ENCODE peak calls at places on chromosomes 1 and 21, in nine cellular contexts. O is tibial nerve, Y is body of pancreas, X is H9, C is colonic mucosa, L is brain microvascular endothelial cell, J is GM23338, E is endothelial cell of umbilical vein, D is neural progenitor cell. F is an unnamed sample.
A peak's percentile ranks its signal among the peaks of the same experiment; 100 is the strongest.

GRCh38 chr1:180563013-180563827 is 4.5 kb downstream of the OVAAL start:
- DNase-seq in O (no peak), Y (no peak), X (no peak), C (no peak), L (peak; percentile 60), J (no peak), E (peak; percentile 65), D (no peak), F (no peak)

GRCh38 chr1:109239580-109240068 is 9.7 kb upstream of the CELSR2 start:
- DNase-seq in O (no peak), Y (peak; percentile 49), X (peak; percentile 89), C (no peak), L (peak; percentile 34), J (peak; percentile 92), E (peak; percentile 18), D (peak; percentile 78), F (no peak)

GRCh38 chr1:89466307-89466925 is 58.2 kb upstream of the LRRC8B start:
- DNase-seq in O (no peak), Y (no peak), X (no peak), C (no peak), L (no peak), J (no peak), E (no peak), D (no peak), F (no peak)

GRCh38 chr1:232725303-232726047 is 79.7 kb upstream of the MAP10 start:
- DNase-seq in O (no peak), Y (no peak), X (peak; percentile 31), C (no peak), L (no peak), J (peak; percentile 7), E (no peak), D (no peak), F (no peak)

GRCh38 chr1:48556161-48556850 is 84.3 kb upstream of the SPATA6 start:
- DNase-seq in O (no peak), Y (no peak), X (no peak), C (no peak), L (no peak), J (no peak), E (no peak), D (no peak), F (no peak)

GRCh38 chr21:16541366-16541765 is 811.6 kb downstream of the USP25 start:
- DNase-seq in O (no peak), Y (no peak), X (no peak), C (no peak), L (no peak), J (no peak), E (peak; percentile 26), D (no peak), F (no peak)

GRCh38 chr1:47178665-47179022 is 11.2 kb downstream of the PDZK1IP1 start:
- DNase-seq in O (no peak), Y (no peak), X (peak; percentile 27), C (no peak), L (no peak), J (no peak), E (no peak), D (no peak), F (no peak)

GRCh38 chr21:41130883-41131282 is 37.1 kb upstream of the BACE2 start:
- DNase-seq in O (no peak), Y (no peak), X (no peak), C (no peak), L (no peak), J (no peak), E (no peak), D (no peak), F (no peak)

GRCh38 chr1:152165291-152166077 is 6.5 kb upstream of the RPTN start:
- DNase-seq in O (no peak), Y (no peak), X (no peak), C (no peak), L (no peak), J (no peak), E (no peak), D (no peak), F (no peak)

GRCh38 chr1:8077120-8077573 is 51.0 kb upstream of the ERRFI1 start:
- DNase-seq in O (no peak), Y (peak; percentile 82), X (peak; percentile 41), C (peak; percentile 72), L (peak; percentile 97), J (no peak), E (peak; percentile 94), D (peak; percentile 10), F (no peak)

GRCh38 chr1:42981871-42982270 is 23.2 kb upstream of the SLC2A1 start:
- DNase-seq in O (no peak), Y (no peak), X (no peak), C (no peak), L (peak; percentile 56), J (no peak), E (no peak), D (no peak), F (no peak)

GRCh38 chr1:198157241-198157846 is 546 bp downstream of the NEK7 start:
- DNase-seq in O (peak; percentile 85), Y (peak; percentile 92), X (peak; percentile 92), C (peak; percentile 92), L (peak; percentile 91), J (peak; percentile 97), E (peak; percentile 93), D (peak; percentile 95), F (peak; percentile 67)

GRCh38 chr21:41755934-41756773 is 10.7 kb downstream of the RIPK4 start:
- DNase-seq in O (no peak), Y (no peak), X (no peak), C (no peak), L (no peak), J (no peak), E (no peak), D (no peak), F (no peak)

GRCh38 chr21:43740497-43741156 is 21.7 kb downstream of the PDXK start:
- DNase-seq in O (peak; percentile 49), Y (peak; percentile 74), X (peak; percentile 91), C (no peak), L (no peak), J (peak; percentile 81), E (no peak), D (peak; percentile 73), F (no peak)

DNA sequence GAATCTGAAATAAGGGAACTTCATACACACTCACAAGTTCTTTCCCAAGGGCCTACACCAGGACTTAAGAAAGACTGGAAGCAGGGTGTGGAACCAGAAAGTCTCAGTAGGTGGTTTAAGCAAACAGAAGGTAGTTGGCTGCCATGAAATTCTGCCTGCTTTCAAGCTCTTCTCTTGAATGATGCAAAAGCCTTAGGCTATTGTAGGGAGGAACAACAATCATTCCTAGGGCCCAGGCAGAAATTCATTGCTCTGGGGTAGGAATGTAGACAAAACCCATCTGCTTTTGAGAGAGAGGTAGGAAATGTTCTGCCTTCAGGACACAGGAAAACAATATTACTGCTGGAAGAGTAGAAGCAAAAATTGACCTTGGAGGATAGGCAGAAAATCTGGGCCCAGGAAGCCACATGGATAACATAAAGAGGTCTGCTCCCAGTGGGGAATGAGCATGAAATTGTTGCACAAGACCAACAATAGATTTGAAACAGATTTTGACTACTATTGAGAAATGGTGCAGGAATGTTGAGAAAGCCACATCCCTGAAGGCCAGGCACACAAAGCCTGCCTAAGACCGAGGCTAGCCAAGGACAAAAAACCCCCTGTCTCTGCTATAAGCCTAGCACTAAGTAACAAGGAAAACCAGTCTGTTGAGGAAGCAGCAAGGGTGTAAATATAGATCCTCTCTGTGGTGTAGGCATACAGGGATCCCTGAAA is 22.7 kb upstream of the SFT2D2 start:
- DNase-seq in O (peak; percentile 38), Y (no peak), X (no peak), C (no peak), L (peak; percentile 67), J (no peak), E (no peak), D (no peak), F (no peak)
- H3K27ac ChIP-seq in O (peak overlapping the region; percentile 26), Y (no peak overlapping the region), X (no peak overlapping the region), C (no peak overlapping the region), L (peak overlapping the region; percentile 56), J (peak overlapping the region; percentile 18), E (no peak overlapping the region), D (no peak overlapping the region), F (no peak overlapping the region)

DNA sequence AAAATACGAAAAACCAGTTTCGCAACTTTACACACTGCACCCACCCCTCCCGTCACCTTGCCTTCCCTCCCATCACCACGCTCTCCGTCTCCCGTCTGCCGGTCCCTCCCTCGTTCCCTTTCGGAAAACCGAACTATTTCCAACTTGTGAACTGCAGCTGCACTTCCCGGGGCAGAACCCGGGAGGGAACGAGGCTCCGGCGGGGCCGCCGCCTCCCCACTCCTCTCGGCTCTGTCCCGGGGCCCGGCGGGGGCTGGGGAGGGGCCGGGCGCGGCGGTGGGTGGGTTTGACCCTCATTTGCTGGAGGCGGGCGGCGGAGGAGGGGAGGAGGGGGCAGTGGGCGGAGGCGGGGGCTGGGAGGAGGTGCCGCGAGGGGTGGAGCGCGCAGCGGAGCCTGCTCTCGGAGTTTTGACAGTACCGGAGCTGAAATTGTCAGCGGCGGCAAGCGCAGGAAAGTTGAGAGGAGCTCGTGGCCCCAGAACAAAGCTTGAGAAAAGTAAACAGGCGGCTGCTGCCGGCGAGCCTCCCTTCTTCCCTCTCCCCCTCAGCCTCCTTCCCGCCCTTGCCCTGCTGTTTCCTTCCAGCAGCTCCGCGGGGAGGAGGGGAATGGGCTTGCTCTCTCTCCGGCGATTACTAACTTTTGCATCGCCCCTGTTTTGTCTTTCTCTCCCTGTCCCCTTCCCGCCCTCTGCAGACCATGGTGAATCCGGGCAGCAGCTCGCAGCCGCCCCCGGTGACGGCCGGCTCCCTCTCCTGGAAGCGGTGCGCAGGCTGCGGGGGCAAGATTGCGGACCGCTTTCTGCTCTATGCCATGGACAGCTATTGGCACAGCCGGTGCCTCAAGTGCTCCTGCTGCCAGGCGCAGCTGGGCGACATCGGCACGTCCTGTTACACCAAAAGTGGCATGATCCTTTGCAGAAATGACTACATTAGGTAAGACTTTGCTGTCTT is 2.9 kb downstream of the LMO4 start:
- DNase-seq in O (peak; percentile 75), Y (peak; percentile 87), X (peak; percentile 87), C (peak; percentile 89), L (peak; percentile 31), J (peak; percentile 94), E (peak; percentile 67), D (peak; percentile 92), F (peak; percentile 44)
- TF ChIP-seq CTCF in O (no peak), Y (no peak), X (peak; percentile 45), C (no peak), L (peak; percentile 61), J (no peak), E (no peak), D (peak; percentile 40), F (no peak)

GRCh38 chr1:209884665-209885117 is 53.3 kb upstream of the SYT14 start:
- DNase-seq in O (peak; percentile 59), Y (peak; percentile 58), X (no peak), C (peak; percentile 39), L (peak; percentile 100), J (no peak), E (peak; percentile 97), D (no peak), F (no peak)
- H3K27ac ChIP-seq in O (no peak overlapping the region), Y (no peak overlapping the region), X (no peak overlapping the region), C (no peak overlapping the region), L (peak overlapping the region; percentile 99), J (no peak overlapping the region), E (peak overlapping the region; percentile 71), D (no peak overlapping the region), F (no peak overlapping the region)

GRCh38 chr1:30523055-30524020 is 200.0 kb downstream of the MATN1 start:
- DNase-seq in O (no peak), Y (no peak), X (no peak), C (no peak), L (peak; percentile 73), J (no peak), E (no peak), D (no peak), F (no peak)
- TF ChIP-seq CTCF in O (no peak), Y (no peak), X (no peak), C (no peak), L (no peak), J (no peak), E (no peak), D (no peak), F (no peak)

GRCh38 chr1:165543651-165544452 is at the start of gene LRRC52:
- DNase-seq in O (no peak), Y (peak; percentile 84), X (peak; percentile 76), C (no peak), L (no peak), J (peak; percentile 68), E (no peak), D (peak; percentile 5), F (no peak)
- H3K27ac ChIP-seq in O (no peak within 1 kb of the TSS), Y (no peak within 1 kb of the TSS), X (no peak within 1 kb of the TSS), C (no peak within 1 kb of the TSS), L (no peak within 1 kb of the TSS), J (no peak within 1 kb of the TSS), E (no peak within 1 kb of the TSS), D (no peak within 1 kb of the TSS), F (no peak within 1 kb of the TSS)

F was measured in CD4-positive, alpha-beta T cell.